ENCODE peak calls at places on chromosomes 1 and 21, in four cellular contexts. J is CD8-positive, alpha-beta memory T cell; H is CD4-positive, CD25-positive, alpha-beta regulatory T cell; W is choroid plexus epithelial cell. U is an unnamed sample.

GRCh38 chr1:206792939-206793607 is 20.8 kb upstream of the IL10 start:
- DNase-seq in J (no peak), H (no peak), W (no peak), U (no peak)

GRCh38 chr1:12166834-12167492 is at the start of gene TNFRSF1B:
- DNase-seq in J (peak), H (peak), W (peak), U (no peak)

GRCh38 chr1:194150242-194150641 is 963.8 kb upstream of the B3GALT2 start:
- DNase-seq in J (no peak), H (no peak), W (no peak), U (no peak)

GRCh38 chr1:3040004-3040403 is 18.7 kb downstream of the ACTRT2 start:
- DNase-seq in J (no peak), H (no peak), W (no peak), U (no peak)

GRCh38 chr1:14345925-14346550 is 252.4 kb upstream of the KAZN start:
- DNase-seq in J (no peak), H (no peak), W (peak), U (no peak)

GRCh38 chr21:35206141-35207125 is 157.3 kb upstream of the RUNX1 start:
- DNase-seq in J (no peak), H (no peak), W (no peak), U (no peak)

GRCh38 chr21:39238275-39238674 is 55.0 kb upstream of the PSMG1 start:
- DNase-seq in J (no peak), H (no peak), W (no peak), U (no peak)

GRCh38 chr1:226633541-226634155 is 85.1 kb downstream of the STUM start:
- DNase-seq in J (no peak), H (no peak), W (no peak), U (no peak)

GRCh38 chr1:244049142-244049968 is 1.7 kb upstream of the ZBTB18 start:
- DNase-seq in J (peak), H (peak), W (peak), U (no peak)

GRCh38 chr1:28779751-28780150 is 32.2 kb upstream of the OPRD1 start:
- DNase-seq in J (no peak), H (no peak), W (peak), U (no peak)

GRCh38 chr1:20634594-20635084 is 1.4 kb downstream of the PINK1 start:
- DNase-seq in J (no peak), H (peak), W (peak), U (no peak)

GRCh38 chr1:32178380-32179192 is 889 bp upstream of the TXLNA start:
- DNase-seq in J (no peak), H (no peak), W (no peak), U (no peak)

GRCh38 chr1:66251521-66251920 is 282.4 kb upstream of the SGIP1 start:
- DNase-seq in J (no peak), H (no peak), W (no peak), U (no peak)

GRCh38 chr1:62528015-62528414 is 69.3 kb upstream of the ANGPTL3 start:
- DNase-seq in J (no peak), H (peak), W (no peak), U (no peak)

GRCh38 chr1:21823980-21824702 is 12.1 kb downstream of the LDLRAD2 start:
- DNase-seq in J (no peak), H (no peak), W (no peak), U (no peak)

GRCh38 chr1:33036051-33036525 is 595 bp downstream of the AK2 start:
- DNase-seq in J (no peak), H (peak), W (no peak), U (no peak)

GRCh38 chr1:162189345-162189744 is 119.9 kb downstream of the NOS1AP start:
- DNase-seq in J (no peak), H (no peak), W (no peak), U (no peak)

GRCh38 chr21:43957629-43958362 is 54.3 kb upstream of the TRAPPC10 start:
- DNase-seq in J (no peak), H (no peak), W (no peak), U (no peak)

GRCh38 chr1:189859385-189859977 is 618.2 kb downstream of the BRINP3 start:
- DNase-seq in J (no peak), H (no peak), W (peak), U (no peak)

GRCh38 chr1:5479876-5480275 is 512.3 kb downstream of the NPHP4 start:
- DNase-seq in J (no peak), H (no peak), W (no peak), U (no peak)

GRCh38 chr1:232684331-232685105 is 54.6 kb upstream of the SIPA1L2 start:
- DNase-seq in J (no peak), H (no peak), W (peak), U (peak)

GRCh38 chr1:1338278-1338677 is 7.2 kb downstream of the TAS1R3 start:
- DNase-seq in J (no peak), H (no peak), W (no peak), U (no peak)

GRCh38 chr21:44279621-44280260 is 5.9 kb upstream of the AIRE start:
- DNase-seq in J (no peak), H (no peak), W (no peak), U (no peak)

GRCh38 chr1:42784946-42785693 is at the start of gene TMEM269:
- DNase-seq in J (peak), H (peak), W (peak), U (no peak)

GRCh38 chr1:26413031-26413430 is 2.4 kb downstream of the LIN28A start:
- DNase-seq in J (no peak), H (no peak), W (no peak), U (no peak)

GRCh38 chr1:26412180-26412840 is 1.7 kb downstream of the LIN28A start:
- DNase-seq in J (no peak), H (no peak), W (no peak), U (no peak)

GRCh38 chr1:26411624-26412074 is 1.0 kb downstream of the LIN28A start:
- DNase-seq in J (no peak), H (no peak), W (no peak), U (no peak)

GRCh38 chr1:26409191-26409751 is 1.3 kb upstream of the LIN28A start:
- DNase-seq in J (no peak), H (peak), W (no peak), U (no peak)

GRCh38 chr1:26410706-26411623 is at the start of gene LIN28A:
- DNase-seq in J (no peak), H (no peak), W (no peak), U (no peak)
- H3K4me3 ChIP-seq in J (no peak), H (no peak), W (no peak), U (no peak)

DNA sequence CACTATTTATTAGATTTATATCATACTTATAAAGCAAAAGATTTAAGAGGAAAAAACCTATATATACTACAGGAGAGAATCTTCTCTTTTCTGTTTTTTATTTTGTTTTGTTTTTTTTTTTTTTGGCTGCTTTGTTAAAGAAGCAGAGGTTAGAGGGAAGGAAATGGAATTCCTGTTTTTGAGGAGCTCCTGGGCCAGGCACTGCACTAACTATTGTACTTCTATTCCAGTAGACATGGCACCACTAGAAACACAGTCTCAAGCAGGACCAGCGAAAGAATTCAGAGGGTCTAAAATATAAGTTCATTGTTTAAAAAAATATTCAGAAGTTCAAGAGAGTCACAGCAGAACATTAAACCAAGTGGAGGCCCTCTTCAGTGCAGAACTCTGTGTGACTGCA is 54.7 kb upstream of the CNN3 start:
- DNase-seq in J (no peak), H (no peak), W (no peak), U (no peak)
- H3K4me3 ChIP-seq in J (no peak), H (no peak), W (no peak), U (no peak)

DNA sequence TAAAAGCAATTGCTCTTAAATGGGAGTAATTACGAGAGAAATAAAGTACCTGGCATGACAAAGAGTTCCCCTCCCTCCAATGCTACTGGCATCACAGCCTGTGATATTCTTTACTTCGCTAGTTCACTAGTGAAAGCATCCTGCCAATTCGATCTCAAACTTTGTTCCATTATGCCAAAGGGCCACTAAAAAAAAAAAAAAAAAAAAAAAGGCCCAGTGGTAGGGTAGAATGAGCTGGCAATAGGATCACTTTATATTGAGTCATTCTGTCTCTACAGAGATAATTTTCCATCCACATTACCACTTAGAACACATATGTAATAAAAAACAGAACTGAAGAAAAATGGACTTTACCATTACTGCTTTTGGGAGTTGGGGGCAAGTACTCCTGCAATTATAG is 11.2 kb downstream of the PUM1 start:
- DNase-seq in J (no peak), H (no peak), W (no peak), U (no peak)
- H3K4me3 ChIP-seq in J (no peak), H (peak), W (no peak), U (no peak)

GRCh38 chr1:73097917-73098316 is 815.6 kb upstream of the NEGR1 start:
- DNase-seq in J (no peak), H (no peak), W (no peak), U (no peak)

GRCh38 chr1:73092383-73092782 is 810.0 kb upstream of the NEGR1 start:
- DNase-seq in J (no peak), H (no peak), W (no peak), U (no peak)
- H3K4me3 ChIP-seq in J (no peak), H (no peak), W (no peak), U (no peak)

DNA sequence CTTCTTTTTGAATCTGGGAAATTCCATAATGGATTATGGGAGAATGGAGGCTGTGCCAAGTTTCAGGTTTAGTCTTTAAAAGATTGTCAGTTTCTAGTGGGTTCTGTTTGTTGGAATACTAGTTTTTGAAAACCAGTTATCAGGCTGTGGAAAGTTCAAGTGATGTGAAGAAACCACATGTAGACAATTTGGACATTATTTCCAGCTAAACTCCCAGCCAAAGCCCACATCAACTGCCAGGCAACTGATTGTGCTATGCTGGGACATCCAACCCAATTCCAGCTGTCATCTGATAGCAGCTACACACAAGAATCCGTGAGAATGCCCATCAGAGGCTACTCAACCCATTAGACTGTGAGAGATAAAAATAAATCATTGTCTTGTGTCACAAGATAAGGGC is 546.1 kb upstream of the ADAMTS5 start:
- DNase-seq in J (no peak), H (no peak), W (peak), U (peak)
- H3K4me3 ChIP-seq in J (no peak), H (no peak), W (no peak), U (no peak)

GRCh38 chr1:27372808-27373690 is 1.6 kb downstream of the FCN3 start:
- DNase-seq in J (no peak), H (no peak), W (no peak), U (no peak)

GRCh38 chr1:27367160-27367650 is 444 bp upstream of the MAP3K6 start:
- DNase-seq in J (no peak), H (no peak), W (no peak), U (no peak)

GRCh38 chr1:27374687-27375086 is at the start of gene FCN3:
- DNase-seq in J (no peak), H (no peak), W (no peak), U (no peak)

GRCh38 chr1:27368872-27369703 is 2.3 kb upstream of the MAP3K6 start:
- DNase-seq in J (no peak), H (no peak), W (peak), U (no peak)

GRCh38 chr1:27372022-27372807 is 2.4 kb downstream of the FCN3 start:
- DNase-seq in J (no peak), H (no peak), W (no peak), U (no peak)
- H3K4me3 ChIP-seq in J (no peak), H (no peak), W (no peak), U (no peak)

U was measured in brain microvascular endothelial cell.